ENCODE peak calls at places on chromosome 6, in five cellular contexts. C is NCI-H1417, U is HS-5, G is non-pigmented ciliary epithelial cell, O is NCI-H1105 treated with DMSO at 0.1 percent for 48 hours. E is an unnamed sample.

GRCh38 chr6:53734473-53735299 is 60.1 kb upstream of the LRRC1 start:
- DNase-seq in C (peak; percentile 4), U (peak; percentile 86), O (no peak), G (peak; percentile 74), E (peak; percentile 93)

GRCh38 chr6:90197854-90198496 is 98.7 kb downstream of the BACH2 start:
- DNase-seq in G (no peak), C (peak; percentile 56), U (peak; percentile 25), O (no peak), E (peak; percentile 57)

GRCh38 chr6:72798196-72798595 is 176.3 kb downstream of the KCNQ5 start:
- DNase-seq in G (no peak), C (no peak), O (no peak), U (peak; percentile 30), E (peak; percentile 65)

GRCh38 chr6:161437851-161438250 is 164.0 kb upstream of the AGPAT4 start:
- DNase-seq in O (no peak), C (no peak), U (peak; percentile 49), G (no peak), E (no peak)

GRCh38 chr6:43644940-43645612 is at the start of gene RSPH9:
- DNase-seq in C (no peak), U (no peak), O (peak; percentile 73), G (no peak), E (no peak)

GRCh38 chr6:34521463-34522288 is 34.5 kb downstream of the SPDEF start:
- DNase-seq in C (no peak), G (no peak), O (no peak), U (no peak), E (no peak)

GRCh38 chr6:56759521-56759920 is 116.8 kb upstream of the DST start:
- DNase-seq in U (no peak), O (no peak), C (peak; percentile 17), G (no peak), E (no peak)

GRCh38 chr6:155272353-155273222 is 8.8 kb downstream of the CLDN20 start:
- DNase-seq in C (peak; percentile 53), O (no peak), G (no peak), U (no peak), E (no peak)

GRCh38 chr6:142854589-142855488 is 90.1 kb downstream of the HIVEP2 start:
- DNase-seq in O (no peak), C (no peak), G (no peak), U (no peak), E (no peak)

GRCh38 chr6:160036790-160037206 is 67.9 kb downstream of the IGF2R start:
- DNase-seq in C (no peak), G (no peak), U (peak; percentile 84), O (no peak), E (peak; percentile 88)

GRCh38 chr6:138087549-138087948 is 19.7 kb downstream of the PERP start:
- DNase-seq in G (no peak), C (peak; percentile 83), O (peak; percentile 29), U (no peak), E (peak; percentile 78)

GRCh38 chr6:134523903-134524302 is 206.0 kb upstream of the SGK1 start:
- DNase-seq in O (no peak), G (no peak), C (no peak), U (no peak), E (peak; percentile 78)

GRCh38 chr6:148831064-148831463 is 84.2 kb downstream of the UST start:
- DNase-seq in U (no peak), G (no peak), O (no peak), C (no peak), E (no peak)

E was measured in foreskin keratinocyte.